ENCODE peak calls at places on chromosomes 4 and X, in nine cellular contexts. U, N, M, R, L, S, V, G and B are unnamed samples.

GRCh38 chrX:93422693-93423092 is 250.7 kb downstream of the NAP1L3 start:
- DNase-seq in U (no peak), M (no peak), N (no peak), R (no peak), L (no peak), V (no peak), S (no peak), G (no peak), B (no peak)

GRCh38 chr4:123939621-123940020 is 543.0 kb downstream of the SPRY1 start:
- DNase-seq in N (no peak), L (peak; percentile 83), R (no peak), U (no peak), V (no peak), S (no peak), M (no peak), G (no peak), B (no peak)

GRCh38 chr4:55866973-55867574 is 13.6 kb downstream of the EXOC1 start:
- DNase-seq in N (no peak), R (no peak), V (no peak), U (no peak), L (peak; percentile 71), G (peak; percentile 38), M (no peak), S (peak; percentile 38), B (no peak)

GRCh38 chr4:141524116-141524515 is 112.3 kb upstream of the IL15 start:
- DNase-seq in N (no peak), U (no peak), L (peak; percentile 47), S (no peak), G (no peak), M (no peak), R (no peak), V (no peak), B (no peak)

GRCh38 chr4:2243682-2244380 is 1.9 kb upstream of the HAUS3 start:
- DNase-seq in V (no peak), N (peak; percentile 67), G (no peak), S (no peak), M (no peak), R (no peak), L (peak; percentile 70), U (peak; percentile 60), B (no peak)

GRCh38 chr4:177308125-177308524 is 1.5 kb upstream of the NEIL3 start:
- DNase-seq in U (no peak), G (peak; percentile 63), R (no peak), V (no peak), L (peak; percentile 88), M (no peak), S (no peak), N (no peak), B (no peak)

GRCh38 chr4:3517731-3518510 is 14.3 kb downstream of the LRPAP1 start:
- DNase-seq in R (no peak), M (no peak), L (no peak), G (no peak), V (no peak), U (no peak), S (no peak), N (no peak), B (no peak)

GRCh38 chr4:1041147-1041935 is 29.9 kb downstream of the FGFRL1 start:
- DNase-seq in V (no peak), L (peak; percentile 45), U (no peak), G (no peak), R (no peak), M (no peak), N (no peak), S (no peak), B (no peak)

GRCh38 chrX:22912598-22912997 is 87.2 kb upstream of the DDX53 start:
- DNase-seq in R (no peak), S (no peak), V (no peak), N (no peak), G (no peak), L (no peak), U (no peak), M (no peak), B (no peak)

GRCh38 chr4:38949416-38950051 is 81.9 kb downstream of the FAM114A1 start:
- DNase-seq in M (peak; percentile 10), G (no peak), L (peak; percentile 45), U (no peak), S (no peak), V (no peak), N (no peak), R (no peak), B (no peak)

GRCh38 chrX:12972867-12973560 is 1.9 kb upstream of the TMSB4X start:
- DNase-seq in S (no peak), N (no peak), G (no peak), U (no peak), R (no peak), M (no peak), L (no peak), V (no peak), B (no peak)

GRCh38 chrX:130828641-130829040 is 74.4 kb downstream of the ENOX2 start:
- DNase-seq in M (no peak), R (no peak), G (no peak), S (no peak), L (no peak), V (no peak), U (no peak), N (no peak), B (no peak)

GRCh38 chr4:138450546-138450945 is 208.4 kb upstream of the SLC7A11 start:
- DNase-seq in S (no peak), G (no peak), V (no peak), U (no peak), R (no peak), M (no peak), L (no peak), N (no peak), B (no peak)

GRCh38 chrX:15525664-15526416 is 25.2 kb downstream of the BMX start:
- DNase-seq in R (no peak), M (no peak), L (no peak), S (no peak), N (no peak), U (no peak), G (no peak), V (no peak), B (no peak)

GRCh38 chr4:17323619-17324400 is 188.1 kb downstream of the QDPR start:
- DNase-seq in N (no peak), L (peak; percentile 58), R (no peak), G (peak; percentile 38), M (no peak), S (no peak), V (no peak), U (no peak), B (no peak)

GRCh38 chrX:24026403-24026801 is 584 bp downstream of the KLHL15 start:
- DNase-seq in G (no peak), U (no peak), R (no peak), V (no peak), M (no peak), N (no peak), S (no peak), L (peak; percentile 37), B (no peak)

GRCh38 chrX:147573266-147573665 is 338.5 kb upstream of the FMR1 start:
- DNase-seq in G (no peak), V (no peak), U (no peak), R (no peak), N (no peak), S (no peak), M (no peak), L (no peak), B (no peak)

GRCh38 chr4:150258569-150258968 is 180.3 kb downstream of the DCLK2 start:
- DNase-seq in L (no peak), S (no peak), U (no peak), M (no peak), V (no peak), N (no peak), G (no peak), R (no peak), B (no peak)

GRCh38 chr4:145734576-145735329 is 54.8 kb downstream of the C4orf51 start:
- DNase-seq in V (no peak), U (peak; percentile 66), S (peak; percentile 27), G (peak; percentile 94), L (peak; percentile 98), N (peak; percentile 42), R (no peak), M (no peak), B (no peak)

GRCh38 chr4:25799522-25799921 is 63.3 kb downstream of the SEL1L3 start:
- DNase-seq in V (no peak), L (no peak), N (no peak), M (no peak), R (no peak), G (no peak), S (no peak), U (no peak), B (peak; percentile 63)

GRCh38 chr4:46836584-46836983 is 72.5 kb downstream of the COX7B2 start:
- DNase-seq in U (no peak), L (no peak), R (no peak), S (no peak), V (no peak), G (no peak), M (no peak), N (no peak), B (no peak)

GRCh38 chrX:120315776-120316175 is 4.5 kb upstream of the TMEM255A start:
- DNase-seq in R (no peak), M (no peak), V (no peak), N (no peak), S (no peak), L (no peak), G (no peak), U (no peak), B (no peak)

GRCh38 chr4:7424553-7425111 is 10.1 kb downstream of the PSAPL1 start:
- DNase-seq in G (no peak), V (no peak), U (no peak), S (no peak), N (peak; percentile 14), L (no peak), R (no peak), M (peak; percentile 5), B (peak; percentile 10)

GRCh38 chr4:172311682-172312081 is 498.5 kb downstream of the GALNTL6 start:
- DNase-seq in S (no peak), N (no peak), M (no peak), G (no peak), R (no peak), V (no peak), U (no peak), L (no peak), B (no peak)

GRCh38 chr4:38078590-38079381 is 118.6 kb downstream of the PTTG2 start:
- DNase-seq in S (no peak), N (no peak), L (peak; percentile 80), M (no peak), U (no peak), V (no peak), R (no peak), G (no peak), B (no peak)

GRCh38 chrX:123860506-123860840 is 620 bp downstream of the XIAP start:
- DNase-seq in S (peak; percentile 21), U (no peak), V (no peak), R (no peak), G (no peak), N (no peak), M (no peak), L (no peak), B (no peak)

GRCh38 chr4:128737098-128737513 is 72.4 kb upstream of the JADE1 start:
- DNase-seq in U (no peak), M (no peak), S (no peak), R (no peak), N (no peak), V (no peak), L (no peak), G (no peak), B (no peak)

GRCh38 chr4:161061046-161061445 is 1102.8 kb downstream of the FSTL5 start:
- DNase-seq in V (no peak), G (no peak), S (no peak), L (no peak), R (no peak), M (no peak), N (no peak), U (no peak), B (no peak)